ENCODE peak calls at places on chromosomes 5 and 9, in five cellular contexts. D is right lobe of liver, B is gastrocnemius medialis, Y is IMR-90, U is upper lobe of right lung. O is an unnamed sample. For H3K4me1, the result is how much of the 10 kb centered on the place peaks cover.

GRCh38 chr5:141121563-141121962 is at the start of gene PCDHB4:
- DNase-seq in D (no peak), B (no peak), Y (no peak), U (peak), O (no peak)

GRCh38 chr9:123033352-123033751 is at the start of gene GPR21:
- DNase-seq in D (no peak), B (no peak), Y (no peak), U (no peak), O (no peak)

GRCh38 chr9:109989296-109989695 is 209.3 kb downstream of the PALM2AKAP2 start:
- DNase-seq in D (no peak), B (no peak), Y (peak), U (no peak), O (no peak)

GRCh38 chr5:96984506-96985192 is 48.8 kb downstream of the LNPEP start:
- DNase-seq in D (no peak), B (no peak), Y (peak), U (no peak), O (no peak)

GRCh38 chr9:126906086-126906485 is 8.5 kb upstream of the RALGPS1 start:
- DNase-seq in D (no peak), B (no peak), Y (no peak), U (no peak), O (no peak)

GRCh38 chr9:134800791-134801339 is 79.7 kb upstream of the FCN2 start:
- DNase-seq in D (no peak), B (peak), Y (no peak), U (no peak), O (no peak)

GRCh38 chr5:138352722-138353549 is 451 bp downstream of the KDM3B start:
- DNase-seq in D (peak), B (peak), Y (peak), U (peak), O (peak)

GRCh38 chr9:93992830-93993229 is 37.7 kb upstream of the BARX1 start:
- DNase-seq in D (no peak), B (no peak), Y (no peak), U (no peak), O (no peak)

GRCh38 chr5:78260771-78261170 is 33.7 kb downstream of the AP3B1 start:
- DNase-seq in D (no peak), B (no peak), Y (peak), U (no peak), O (no peak)

GRCh38 chr5:133267601-133268000 is 215.8 kb downstream of the HSPA4 start:
- DNase-seq in D (no peak), B (no peak), Y (no peak), U (no peak), O (no peak)

GRCh38 chr5:38445374-38446028 is 110.9 kb downstream of the LIFR start:
- DNase-seq in D (no peak), B (peak), Y (no peak), U (peak), O (peak)

GRCh38 chr9:3480353-3480655 is 45.5 kb downstream of the RFX3 start:
- DNase-seq in D (no peak), B (no peak), Y (no peak), U (no peak), O (no peak)

GRCh38 chr9:106843361-106843760 is 19.6 kb upstream of the ZNF462 start:
- DNase-seq in D (no peak), B (no peak), Y (no peak), U (no peak), O (no peak)

GRCh38 chr5:96844476-96844990 is 31.8 kb upstream of the ERAP2 start:
- DNase-seq in D (no peak), B (no peak), Y (peak), U (no peak), O (no peak)

GRCh38 chr9:123217148-123217585 is 51.2 kb downstream of the STRBP start:
- DNase-seq in D (no peak), B (no peak), Y (peak), U (no peak), O (no peak)

GRCh38 chr5:59760798-59761348 is 132.7 kb downstream of the PDE4D start:
- DNase-seq in D (no peak), B (no peak), Y (peak), U (no peak), O (no peak)

GRCh38 chr5:132295505-132296411 is 1.6 kb downstream of the SLC22A4 start:
- DNase-seq in D (no peak), B (no peak), Y (no peak), U (no peak), O (no peak)

GRCh38 chr9:98860871-98861293 is 53.4 kb downstream of the GALNT12 start:
- DNase-seq in D (no peak), B (peak), Y (peak), U (no peak), O (no peak)

GRCh38 chr5:176410486-176411180 is 5.7 kb downstream of the CLTB start:
- DNase-seq in D (no peak), B (no peak), Y (no peak), U (peak), O (no peak)

GRCh38 chr5:168793844-168794837 is 215.0 kb upstream of the PANK3 start:
- DNase-seq in D (peak), B (no peak), Y (peak), U (peak), O (peak)

GRCh38 chr9:89635007-89635742 is 30.4 kb downstream of the GADD45G start:
- DNase-seq in D (no peak), B (no peak), Y (peak), U (peak), O (peak)

GRCh38 chr5:112703866-112704820 is 33.5 kb upstream of the APC start:
- DNase-seq in D (no peak), B (no peak), Y (peak), U (no peak), O (no peak)

GRCh38 chr5:142925795-142926194 is 155.6 kb downstream of the ARHGAP26 start:
- DNase-seq in D (no peak), B (no peak), Y (peak), U (no peak), O (no peak)

GRCh38 chr5:64869419-64869818 is 100.7 kb downstream of the CWC27 start:
- DNase-seq in D (no peak), B (no peak), Y (peak), U (no peak), O (no peak)

GRCh38 chr9:73714294-73714693 is 562.6 kb downstream of the ANXA1 start:
- DNase-seq in D (no peak), B (no peak), Y (no peak), U (no peak), O (no peak)

GRCh38 chr9:136945333-136946227 is 537 bp downstream of the C8G start:
- DNase-seq in D (no peak), B (no peak), Y (no peak), U (no peak), O (peak)

GRCh38 chr5:167284491-167284890 is 1007.0 kb upstream of the WWC1 start:
- DNase-seq in D (no peak), B (no peak), Y (peak), U (no peak), O (no peak)

GRCh38 chr5:143592648-143593047 is 189.2 kb upstream of the NR3C1 start:
- DNase-seq in D (no peak), B (no peak), Y (peak), U (no peak), O (no peak)

GRCh38 chr9:13113201-13113600 is 166.3 kb downstream of the MPDZ start:
- DNase-seq in D (no peak), B (no peak), Y (peak), U (no peak), O (no peak)

GRCh38 chr5:106086352-106086751 is 1584.4 kb downstream of the EFNA5 start:
- DNase-seq in D (no peak), B (no peak), Y (no peak), U (no peak), O (no peak)

GRCh38 chr5:68047035-68047434 is 168.5 kb upstream of the PIK3R1 start:
- DNase-seq in D (no peak), B (no peak), Y (peak), U (no peak), O (no peak)

GRCh38 chr5:10663531-10664183 is 97.4 kb downstream of the DAP start:
- DNase-seq in D (peak), B (no peak), Y (peak), U (no peak), O (no peak)

GRCh38 chr5:92163906-92164305 is 780.8 kb upstream of the ARRDC3 start:
- DNase-seq in D (no peak), B (no peak), Y (no peak), U (no peak), O (no peak)

GRCh38 chr5:72463499-72464052 is 43.6 kb downstream of the ZNF366 start:
- DNase-seq in D (no peak), B (no peak), Y (no peak), U (no peak), O (no peak)
- TF ChIP-seq CTCF in D (no peak), B (no peak), Y (no peak), U (no peak), O (no peak)

DNA sequence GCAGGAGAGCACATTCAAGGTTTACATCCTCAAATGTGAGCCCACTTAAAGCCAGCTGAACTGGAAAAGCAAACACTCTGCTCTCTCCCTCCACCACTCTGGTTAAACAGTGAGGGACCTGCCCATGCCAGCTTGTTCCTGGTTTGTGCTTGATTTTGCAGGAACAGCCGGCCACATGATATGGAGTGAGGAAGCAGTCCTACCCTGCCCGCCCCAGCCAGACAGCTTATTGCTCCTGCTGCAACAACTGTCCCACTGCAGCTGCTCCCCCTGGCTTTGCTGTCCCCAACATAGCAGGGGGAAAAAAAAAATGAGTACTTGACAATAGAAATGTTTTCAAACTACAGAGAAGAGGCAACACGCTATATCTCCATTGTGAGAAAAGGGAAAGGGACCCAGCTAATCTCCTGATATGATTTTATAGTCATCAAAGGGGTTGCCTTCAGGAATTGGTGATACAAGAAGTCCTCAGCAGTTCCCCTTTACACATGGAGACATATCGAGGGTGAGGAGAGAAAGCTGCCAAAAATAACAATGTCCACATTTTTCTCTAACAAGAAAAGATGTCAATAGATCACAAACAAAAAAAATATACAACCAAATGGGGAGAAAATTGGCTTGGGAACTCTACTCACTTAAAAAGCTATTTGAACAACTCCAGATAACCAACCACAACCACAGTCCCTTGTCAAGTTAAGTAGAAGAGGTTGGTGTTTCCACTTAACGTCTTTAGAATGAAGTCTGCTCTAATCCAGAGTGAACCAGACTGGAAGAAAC is 4.6 kb downstream of the MYO10 start:
- DNase-seq in D (no peak), B (no peak), Y (no peak), U (peak), O (peak)
- H3K4me3 ChIP-seq in D (no peak), B (no peak), Y (no peak), U (no peak), O (no peak)

GRCh38 chr5:126450388-126450787 is 27.2 kb downstream of the GRAMD2B start:
- DNase-seq in D (no peak), B (no peak), Y (no peak), U (no peak), O (no peak)
- H3K4me1 ChIP-seq in D (under half), B (under half), Y (under half), U (under half), O (under half)

DNA sequence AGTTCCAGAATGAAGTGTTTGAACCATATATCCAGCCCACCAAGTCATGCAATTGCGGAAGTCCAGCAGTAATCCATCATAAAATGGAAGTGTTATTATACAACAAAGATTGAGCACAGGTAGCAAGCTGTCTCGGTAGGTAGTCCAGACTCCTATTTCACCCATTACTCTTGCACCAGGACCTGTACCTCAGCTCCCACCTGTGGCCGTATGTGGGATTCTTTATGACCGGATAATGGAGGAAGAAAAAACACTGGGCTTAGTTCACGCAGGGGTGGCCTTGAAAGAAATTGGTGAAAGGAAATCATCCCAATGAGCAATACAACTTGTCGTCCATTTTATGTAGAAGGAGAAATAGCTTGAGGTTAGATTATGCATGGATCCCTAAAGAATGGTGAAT is 216.3 kb downstream of the ESM1 start:
- DNase-seq in D (no peak), B (no peak), Y (no peak), U (no peak), O (no peak)
- TF ChIP-seq CTCF in D (peak), B (no peak), Y (no peak), U (no peak), O (no peak)

GRCh38 chr5:177447611-177448243 is 1.1 kb downstream of the PRR7 start:
- DNase-seq in D (peak), B (no peak), Y (peak), U (no peak), O (no peak)
- H3K4me3 ChIP-seq in D (no peak), B (peak), Y (peak), U (no peak), O (no peak)

DNA sequence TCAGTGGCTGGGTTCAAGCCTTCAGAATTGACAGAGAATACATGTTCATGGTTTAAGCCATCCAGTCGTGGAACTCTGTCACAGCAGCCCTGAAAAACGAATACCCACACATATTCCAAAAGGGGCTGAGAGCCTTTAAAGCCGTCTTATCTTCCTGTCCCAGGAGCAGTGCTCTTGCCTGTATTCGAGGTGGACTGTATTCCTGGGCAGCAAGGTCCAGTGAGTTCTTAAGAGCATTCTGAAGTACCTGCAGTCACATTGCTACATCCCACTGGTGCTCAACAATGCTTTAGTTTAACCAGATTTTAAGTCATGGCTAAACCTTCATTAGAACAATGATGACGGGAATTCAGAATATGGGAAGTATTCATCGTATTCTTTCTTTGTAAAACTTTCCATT is 380.7 kb upstream of the KLF4 start:
- DNase-seq in D (no peak), B (no peak), Y (no peak), U (no peak), O (no peak)
- H3K4me1 ChIP-seq in D (under half), B (under half), Y (under half), U (under half), O (under half)